ENCODE peak calls at places on chromosomes 1 and 21, in four cellular contexts. D is cardiac muscle cell, M is uterus, H is tibial artery. W is an unnamed sample. For H3K9me3, the result is how much of the 10 kb centered on the place peaks cover.

GRCh38 chr1:174976436-174977107 is 23.2 kb upstream of the CACYBP start:
- DNase-seq in H (no peak), M (peak), D (peak), W (no peak)

GRCh38 chr1:203158967-203159665 is 16.5 kb downstream of the MYBPH start:
- DNase-seq in D (no peak), H (no peak), M (no peak), W (no peak)

GRCh38 chr1:10973552-10973951 is 38.9 kb upstream of the TARDBP start:
- DNase-seq in H (no peak), D (peak), M (no peak), W (peak)

GRCh38 chr1:88016947-88017346 is 667.1 kb upstream of the PKN2 start:
- DNase-seq in M (no peak), D (no peak), H (no peak), W (no peak)

GRCh38 chr1:3247521-3248031 is 178.6 kb downstream of the PRDM16 start:
- DNase-seq in D (no peak), H (no peak), M (no peak), W (peak)

GRCh38 chr1:208189716-208190115 is 54.5 kb downstream of the PLXNA2 start:
- DNase-seq in M (no peak), H (no peak), D (no peak), W (no peak)

GRCh38 chr1:205068001-205068400 is 16.3 kb downstream of the TMEM81 start:
- DNase-seq in M (no peak), H (peak), D (no peak), W (no peak)

GRCh38 chr1:89607888-89608626 is 24.9 kb upstream of the LRRC8C start:
- DNase-seq in H (no peak), M (no peak), D (peak), W (no peak)

GRCh38 chr1:169676001-169676400 is 35.4 kb downstream of the SELL start:
- DNase-seq in D (peak), M (no peak), H (no peak), W (no peak)

GRCh38 chr1:171298696-171299095 is 15.3 kb upstream of the FMO4 start:
- DNase-seq in D (no peak), M (no peak), H (no peak), W (no peak)

GRCh38 chr1:172971241-172971640 is 79.5 kb downstream of the TNFSF18 start:
- DNase-seq in M (no peak), D (no peak), H (no peak), W (peak)

GRCh38 chr21:45091540-45092322 is 17.4 kb downstream of the ADARB1 start:
- DNase-seq in D (peak), M (no peak), H (no peak), W (no peak)

GRCh38 chr1:65207317-65207716 is 59.3 kb downstream of the AK4 start:
- DNase-seq in M (no peak), D (no peak), H (no peak), W (no peak)

GRCh38 chr1:184387871-184388670 is 1.2 kb downstream of the C1orf21 start:
- DNase-seq in M (peak), D (peak), H (no peak), W (no peak)

DNA sequence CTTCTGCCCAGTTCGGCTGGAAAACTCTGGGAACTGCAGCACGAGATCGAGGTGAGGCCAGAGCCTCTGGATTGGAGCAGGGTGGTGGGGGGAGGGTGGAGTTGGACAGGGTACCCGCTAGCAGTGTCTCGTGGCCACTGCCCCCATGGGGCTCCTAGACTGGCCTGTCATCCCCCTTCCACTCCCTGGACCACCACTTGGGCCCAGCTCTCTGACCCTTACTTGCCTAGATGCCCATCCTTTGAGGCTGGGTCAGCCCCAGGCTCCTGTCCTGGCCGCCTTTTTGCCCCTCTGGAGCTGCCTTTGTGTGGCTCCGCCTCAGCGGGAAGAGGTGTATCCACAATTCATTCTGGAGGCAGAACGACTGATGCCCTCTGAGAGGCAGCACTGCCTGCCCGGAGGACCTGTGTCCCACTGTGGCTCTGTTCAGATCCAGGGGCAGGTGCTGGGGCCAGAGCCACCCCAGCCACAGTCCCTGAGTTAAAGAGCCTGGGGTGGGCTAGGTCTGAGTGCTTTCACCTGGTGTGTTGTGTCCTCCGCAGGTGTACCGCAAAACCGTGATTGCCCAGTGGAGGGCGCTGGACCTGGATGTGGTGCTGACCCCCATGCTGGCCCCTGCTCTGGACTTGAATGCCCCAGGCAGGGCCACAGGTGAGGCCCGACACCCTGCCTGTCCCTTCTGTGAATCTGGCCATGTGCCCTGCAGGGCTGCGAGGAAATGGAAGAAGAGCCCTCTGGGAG is 17.7 kb downstream of the FAAH start:
- DNase-seq in M (no peak), H (no peak), D (no peak), W (peak)
- TF ChIP-seq CTCF in M (no peak), H (no peak), D (peak), W (peak)

GRCh38 chr1:21185221-21185731 is 8.6 kb upstream of the EIF4G3 start:
- DNase-seq in D (no peak), H (no peak), M (no peak), W (no peak)
- H3K9me3 ChIP-seq in D (under half), H (under half), M (under half), W (under half)

GRCh38 chr21:18759267-18759666 is 355.7 kb upstream of the TMPRSS15 start:
- DNase-seq in D (no peak), M (no peak), H (no peak), W (no peak)
- TF ChIP-seq CTCF in D (no peak), M (no peak), H (no peak), W (no peak)

GRCh38 chr1:228242313-228242864 is 34.5 kb downstream of the OBSCN start:
- DNase-seq in H (no peak), D (no peak), M (no peak), W (no peak)
- H3K9me3 ChIP-seq in H (half or more), D (under half), M (under half), W (under half)

GRCh38 chr21:27359141-27359540 is 392.3 kb upstream of the ADAMTS5 start:
- DNase-seq in M (no peak), D (no peak), H (no peak), W (no peak)

GRCh38 chr21:27366846-27367245 is 400.0 kb upstream of the ADAMTS5 start:
- DNase-seq in M (no peak), H (no peak), D (no peak), W (no peak)

GRCh38 chr21:27363719-27364479 is 397.0 kb upstream of the ADAMTS5 start:
- DNase-seq in D (no peak), M (no peak), H (no peak), W (no peak)

GRCh38 chr21:27365394-27365793 is 398.5 kb upstream of the ADAMTS5 start:
- DNase-seq in D (no peak), M (no peak), H (no peak), W (no peak)

GRCh38 chr21:27362249-27362648 is 395.4 kb upstream of the ADAMTS5 start:
- DNase-seq in M (no peak), D (peak), H (no peak), W (no peak)
- TF ChIP-seq CTCF in M (peak), D (peak), H (no peak), W (no peak)

GRCh38 chr1:182135946-182136345 is 74.4 kb upstream of the ZNF648 start:
- DNase-seq in M (no peak), D (no peak), H (no peak), W (no peak)
- H3K9me3 ChIP-seq in M (under half), D (under half), H (under half), W (under half)

DNA sequence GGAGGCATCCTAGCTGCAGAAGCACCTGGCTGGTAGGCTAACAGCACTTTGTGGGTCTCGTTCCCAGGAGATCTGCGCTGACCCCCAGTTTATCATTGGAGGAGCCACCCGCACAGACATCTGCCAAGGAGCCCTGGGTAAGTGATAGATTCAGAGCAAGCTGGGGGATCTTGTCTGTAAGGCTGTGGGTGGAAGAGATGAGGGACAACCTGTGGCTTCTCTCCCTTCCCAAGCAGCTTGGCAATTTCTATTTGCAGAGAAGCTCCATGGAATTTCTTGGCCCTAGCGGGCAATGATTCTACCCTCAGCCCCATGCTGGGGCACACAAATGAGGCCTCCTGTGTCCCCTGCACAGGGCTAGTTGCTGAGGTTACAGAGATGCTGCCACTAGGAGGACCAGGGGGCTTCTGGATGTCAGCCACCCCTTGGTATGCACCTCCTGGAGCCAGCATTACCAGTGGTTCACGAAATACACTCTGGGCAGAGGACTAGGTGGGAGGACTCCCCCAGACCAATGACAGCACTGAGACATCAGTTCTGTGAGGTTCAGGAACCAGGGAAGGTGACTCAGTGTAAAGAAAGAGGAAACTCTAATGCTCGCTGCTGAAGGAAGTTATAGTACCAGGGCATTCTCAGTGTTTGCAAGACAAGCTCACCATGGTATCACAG is 5.5 kb downstream of the CAPN2 start:
- DNase-seq in M (no peak), H (no peak), D (no peak), W (no peak)
- TF ChIP-seq CTCF in M (no peak), H (no peak), D (no peak), W (peak)

GRCh38 chr1:49185455-49185980 is 408.8 kb upstream of the BEND5 start:
- DNase-seq in H (no peak), M (no peak), D (no peak), W (no peak)
- H3K9me3 ChIP-seq in H (under half), M (under half), D (under half), W (under half)

DNA sequence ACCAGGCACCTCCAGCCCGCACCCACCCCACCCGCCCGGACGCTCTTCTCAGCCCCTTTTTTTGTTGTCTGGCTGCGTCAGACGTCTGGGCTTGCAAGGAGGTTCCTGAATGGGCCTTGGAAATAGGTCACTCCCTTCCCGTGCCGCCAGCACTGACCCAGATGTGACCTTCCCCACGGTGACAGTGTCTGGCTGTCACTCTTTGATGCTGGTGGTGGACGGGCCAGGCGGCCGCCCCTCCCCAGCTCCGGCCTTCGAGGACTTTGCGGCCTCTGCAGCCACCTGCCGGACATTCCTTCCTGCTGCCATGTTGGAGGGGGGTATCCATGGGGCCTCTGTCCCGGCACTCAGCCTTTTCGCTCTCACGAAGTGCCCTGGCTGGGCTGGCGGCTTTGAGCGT is 30.2 kb downstream of the SPSB1 start:
- DNase-seq in D (no peak), H (no peak), M (no peak), W (peak)
- TF ChIP-seq CTCF in D (no peak), H (no peak), M (no peak), W (no peak)

GRCh38 chr21:40546657-40547056 is 300.3 kb downstream of the DSCAM start:
- DNase-seq in D (no peak), H (no peak), M (no peak), W (no peak)
- H3K9me3 ChIP-seq in D (under half), H (under half), M (under half), W (under half)

W was measured in neural progenitor cell.